ENCODE peak calls at places on chromosomes 1 and 21, in eight cellular contexts. One of them, this sample, is unnamed.

GRCh38 chr1:21435646-21436487 is 4.1 kb upstream of the NBPF3 start:
- DNase-seq in GM12865: no peak
- DNase-seq in psoas muscle: no peak
- DNase-seq in fibroblast of lung: no peak
- DNase-seq in fibroblast of mammary gland: no peak
- DNase-seq in prostate gland: no peak
- DNase-seq in upper lobe of right lung: no peak
- DNase-seq in IMR-90: no peak
- DNase-seq in this sample: no peak

GRCh38 chr1:156152628-156153027 is 757 bp upstream of the SEMA4A start:
- DNase-seq in fibroblast of mammary gland: no peak
- DNase-seq in GM12865: peak
- DNase-seq in psoas muscle: no peak
- DNase-seq in prostate gland: no peak
- DNase-seq in IMR-90: no peak
- DNase-seq in upper lobe of right lung: no peak
- DNase-seq in fibroblast of lung: no peak
- DNase-seq in this sample: no peak

GRCh38 chr1:59994302-59995198 is 68.0 kb upstream of the CYP2J2 start:
- DNase-seq in GM12865: no peak
- DNase-seq in IMR-90: no peak
- DNase-seq in fibroblast of lung: peak
- DNase-seq in psoas muscle: no peak
- DNase-seq in prostate gland: no peak
- DNase-seq in upper lobe of right lung: no peak
- DNase-seq in fibroblast of mammary gland: peak
- DNase-seq in this sample: peak

GRCh38 chr1:6465461-6466005 is 440 bp downstream of the TNFRSF25 start:
- DNase-seq in fibroblast of mammary gland: no peak
- DNase-seq in fibroblast of lung: no peak
- DNase-seq in prostate gland: no peak
- DNase-seq in IMR-90: no peak
- DNase-seq in psoas muscle: no peak
- DNase-seq in GM12865: no peak
- DNase-seq in upper lobe of right lung: no peak
- DNase-seq in this sample: no peak

GRCh38 chr1:117673405-117673804 is 67.6 kb downstream of the TENT5C start:
- DNase-seq in upper lobe of right lung: no peak
- DNase-seq in prostate gland: no peak
- DNase-seq in GM12865: no peak
- DNase-seq in psoas muscle: no peak
- DNase-seq in fibroblast of lung: peak
- DNase-seq in fibroblast of mammary gland: peak
- DNase-seq in IMR-90: peak
- DNase-seq in this sample: peak

GRCh38 chr21:43904316-43904925 is 39.4 kb downstream of the AGPAT3 start:
- DNase-seq in fibroblast of lung: no peak
- DNase-seq in psoas muscle: no peak
- DNase-seq in IMR-90: no peak
- DNase-seq in GM12865: no peak
- DNase-seq in prostate gland: no peak
- DNase-seq in fibroblast of mammary gland: no peak
- DNase-seq in upper lobe of right lung: peak
- DNase-seq in this sample: no peak

GRCh38 chr1:208203127-208203847 is 40.9 kb downstream of the PLXNA2 start:
- DNase-seq in fibroblast of mammary gland: peak
- DNase-seq in prostate gland: peak
- DNase-seq in GM12865: no peak
- DNase-seq in upper lobe of right lung: peak
- DNase-seq in psoas muscle: peak
- DNase-seq in IMR-90: peak
- DNase-seq in fibroblast of lung: peak
- DNase-seq in this sample: no peak

GRCh38 chr1:168531605-168532345 is 12.0 kb downstream of the XCL2 start:
- DNase-seq in fibroblast of mammary gland: no peak
- DNase-seq in psoas muscle: no peak
- DNase-seq in fibroblast of lung: no peak
- DNase-seq in upper lobe of right lung: no peak
- DNase-seq in IMR-90: no peak
- DNase-seq in GM12865: no peak
- DNase-seq in prostate gland: no peak
- DNase-seq in this sample: no peak

GRCh38 chr1:221040716-221041275 is 161.6 kb downstream of the HLX start:
- DNase-seq in IMR-90: no peak
- DNase-seq in psoas muscle: no peak
- DNase-seq in upper lobe of right lung: no peak
- DNase-seq in GM12865: no peak
- DNase-seq in fibroblast of mammary gland: no peak
- DNase-seq in prostate gland: no peak
- DNase-seq in fibroblast of lung: no peak
- DNase-seq in this sample: no peak

GRCh38 chr1:189356206-189356605 is 1121.5 kb downstream of the BRINP3 start:
- DNase-seq in fibroblast of lung: no peak
- DNase-seq in IMR-90: no peak
- DNase-seq in fibroblast of mammary gland: no peak
- DNase-seq in prostate gland: no peak
- DNase-seq in GM12865: no peak
- DNase-seq in psoas muscle: no peak
- DNase-seq in upper lobe of right lung: no peak
- DNase-seq in this sample: no peak

GRCh38 chr1:56715161-56715560 is 70.0 kb downstream of the PRKAA2 start:
- DNase-seq in psoas muscle: no peak
- DNase-seq in GM12865: no peak
- DNase-seq in upper lobe of right lung: no peak
- DNase-seq in prostate gland: no peak
- DNase-seq in fibroblast of lung: no peak
- DNase-seq in fibroblast of mammary gland: no peak
- DNase-seq in IMR-90: peak
- DNase-seq in this sample: no peak

GRCh38 chr1:115826642-115827041 is 14.3 kb downstream of the NHLH2 start:
- DNase-seq in psoas muscle: no peak
- DNase-seq in IMR-90: no peak
- DNase-seq in upper lobe of right lung: no peak
- DNase-seq in prostate gland: no peak
- DNase-seq in GM12865: no peak
- DNase-seq in fibroblast of mammary gland: no peak
- DNase-seq in fibroblast of lung: no peak
- DNase-seq in this sample: no peak

GRCh38 chr1:1432951-1433803 is 2.3 kb upstream of the VWA1 start:
- DNase-seq in GM12865: no peak
- DNase-seq in fibroblast of lung: no peak
- DNase-seq in IMR-90: no peak
- DNase-seq in prostate gland: peak
- DNase-seq in fibroblast of mammary gland: no peak
- DNase-seq in upper lobe of right lung: peak
- DNase-seq in psoas muscle: peak
- DNase-seq in this sample: no peak

GRCh38 chr1:185483647-185484450 is 166.8 kb upstream of the IVNS1ABP start:
- DNase-seq in psoas muscle: no peak
- DNase-seq in fibroblast of mammary gland: peak
- DNase-seq in IMR-90: peak
- DNase-seq in fibroblast of lung: peak
- DNase-seq in prostate gland: peak
- DNase-seq in upper lobe of right lung: no peak
- DNase-seq in GM12865: no peak
- DNase-seq in this sample: peak

GRCh38 chr1:113963281-113963906 is 15.9 kb upstream of the OLFML3 start:
- DNase-seq in fibroblast of lung: peak
- DNase-seq in fibroblast of mammary gland: no peak
- DNase-seq in upper lobe of right lung: no peak
- DNase-seq in IMR-90: peak
- DNase-seq in prostate gland: no peak
- DNase-seq in GM12865: no peak
- DNase-seq in psoas muscle: no peak
- DNase-seq in this sample: no peak

GRCh38 chr1:86068126-86068805 is 88.3 kb downstream of the COL24A1 start:
- DNase-seq in prostate gland: no peak
- DNase-seq in psoas muscle: no peak
- DNase-seq in upper lobe of right lung: no peak
- DNase-seq in fibroblast of mammary gland: no peak
- DNase-seq in GM12865: no peak
- DNase-seq in IMR-90: peak
- DNase-seq in fibroblast of lung: peak
- DNase-seq in this sample: no peak

GRCh38 chr1:117817629-117818028 is 111.8 kb downstream of the GDAP2 start:
- DNase-seq in IMR-90: no peak
- DNase-seq in prostate gland: no peak
- DNase-seq in fibroblast of lung: no peak
- DNase-seq in upper lobe of right lung: no peak
- DNase-seq in psoas muscle: no peak
- DNase-seq in fibroblast of mammary gland: no peak
- DNase-seq in GM12865: no peak
- DNase-seq in this sample: no peak

GRCh38 chr1:39398278-39399010 is 93.0 kb upstream of the BMP8A start:
- DNase-seq in GM12865: peak
- DNase-seq in prostate gland: no peak
- DNase-seq in fibroblast of lung: peak
- DNase-seq in upper lobe of right lung: peak
- DNase-seq in fibroblast of mammary gland: peak
- DNase-seq in IMR-90: peak
- DNase-seq in psoas muscle: peak
- DNase-seq in this sample: peak

GRCh38 chr1:190908691-190909090 is 431.0 kb upstream of the BRINP3 start:
- DNase-seq in GM12865: no peak
- DNase-seq in IMR-90: peak
- DNase-seq in prostate gland: no peak
- DNase-seq in fibroblast of lung: peak
- DNase-seq in psoas muscle: no peak
- DNase-seq in fibroblast of mammary gland: peak
- DNase-seq in upper lobe of right lung: no peak
- DNase-seq in this sample: no peak

GRCh38 chr1:163346326-163346870 is 24.6 kb downstream of the NUF2 start:
- DNase-seq in upper lobe of right lung: no peak
- DNase-seq in prostate gland: no peak
- DNase-seq in fibroblast of mammary gland: peak
- DNase-seq in psoas muscle: no peak
- DNase-seq in fibroblast of lung: no peak
- DNase-seq in GM12865: no peak
- DNase-seq in IMR-90: peak
- DNase-seq in this sample: no peak

GRCh38 chr1:181131255-181131901 is 42.9 kb downstream of the IER5 start:
- DNase-seq in psoas muscle: no peak
- DNase-seq in prostate gland: no peak
- DNase-seq in upper lobe of right lung: no peak
- DNase-seq in fibroblast of mammary gland: no peak
- DNase-seq in IMR-90: no peak
- DNase-seq in fibroblast of lung: no peak
- DNase-seq in GM12865: peak
- DNase-seq in this sample: no peak
- H3K4me3 ChIP-seq in psoas muscle: no peak
- H3K4me3 ChIP-seq in prostate gland: no peak
- H3K4me3 ChIP-seq in upper lobe of right lung: no peak
- H3K4me3 ChIP-seq in fibroblast of mammary gland: no peak
- H3K4me3 ChIP-seq in IMR-90: no peak
- H3K4me3 ChIP-seq in fibroblast of lung: no peak
- H3K4me3 ChIP-seq in GM12865: peak
- H3K4me3 ChIP-seq in this sample: no peak

DNA sequence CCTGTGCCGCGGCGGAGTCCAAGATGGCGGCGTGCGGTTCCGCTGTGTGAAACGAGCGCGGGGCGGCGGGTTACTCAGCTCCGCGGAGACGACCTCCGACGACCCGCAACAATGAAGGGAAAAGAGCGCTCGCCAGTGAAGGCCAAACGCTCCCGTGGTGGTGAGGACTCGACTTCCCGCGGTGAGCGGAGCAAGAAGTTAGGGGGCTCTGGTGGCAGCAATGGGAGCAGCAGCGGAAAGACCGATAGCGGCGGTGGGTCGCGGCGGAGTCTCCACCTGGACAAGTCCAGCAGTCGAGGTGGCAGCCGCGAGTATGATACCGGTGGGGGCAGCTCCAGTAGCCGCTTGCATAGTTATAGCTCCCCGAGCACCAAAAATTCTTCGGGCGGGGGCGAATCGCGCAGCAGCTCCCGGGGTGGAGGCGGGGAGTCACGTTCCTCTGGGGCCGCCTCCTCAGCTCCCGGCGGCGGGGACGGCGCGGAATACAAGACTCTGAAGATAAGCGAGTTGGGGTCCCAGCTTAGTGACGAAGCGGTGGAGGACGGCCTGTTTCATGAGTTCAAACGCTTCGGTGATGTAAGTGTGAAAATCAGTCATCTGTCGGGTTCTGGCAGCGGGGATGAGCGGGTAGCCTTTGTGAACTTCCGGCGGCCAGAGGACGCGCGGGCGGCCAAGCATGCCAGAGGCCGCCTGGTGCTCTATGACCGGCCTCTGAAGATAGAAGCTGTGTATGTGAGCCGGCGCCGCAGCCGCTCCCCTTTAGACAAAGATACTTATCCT is 440 bp downstream of the RBM15 start:
- DNase-seq in psoas muscle: peak
- DNase-seq in upper lobe of right lung: peak
- DNase-seq in GM12865: peak
- DNase-seq in IMR-90: peak
- DNase-seq in fibroblast of mammary gland: peak
- DNase-seq in fibroblast of lung: peak
- DNase-seq in prostate gland: peak
- DNase-seq in this sample: no peak
- TF ChIP-seq CTCF in psoas muscle: peak
- TF ChIP-seq CTCF in upper lobe of right lung: peak
- TF ChIP-seq CTCF in GM12865: peak
- TF ChIP-seq CTCF in IMR-90: peak
- TF ChIP-seq CTCF in fibroblast of mammary gland: peak
- TF ChIP-seq CTCF in fibroblast of lung: peak
- TF ChIP-seq CTCF in prostate gland: peak
- TF ChIP-seq CTCF in this sample: peak

GRCh38 chr1:223706077-223706988 is 6.0 kb upstream of the CAPN2 start:
- DNase-seq in IMR-90: peak
- DNase-seq in upper lobe of right lung: no peak
- DNase-seq in fibroblast of mammary gland: peak
- DNase-seq in psoas muscle: no peak
- DNase-seq in GM12865: no peak
- DNase-seq in prostate gland: no peak
- DNase-seq in fibroblast of lung: peak
- DNase-seq in this sample: no peak
- H3K4me3 ChIP-seq in IMR-90: no peak
- H3K4me3 ChIP-seq in upper lobe of right lung: no peak
- H3K4me3 ChIP-seq in fibroblast of mammary gland: no peak
- H3K4me3 ChIP-seq in psoas muscle: no peak
- H3K4me3 ChIP-seq in GM12865: no peak
- H3K4me3 ChIP-seq in prostate gland: no peak
- H3K4me3 ChIP-seq in fibroblast of lung: peak
- H3K4me3 ChIP-seq in this sample: no peak

GRCh38 chr1:34398916-34399275 is 222.2 kb downstream of the C1orf94 start:
- DNase-seq in fibroblast of lung: no peak
- DNase-seq in fibroblast of mammary gland: no peak
- DNase-seq in prostate gland: no peak
- DNase-seq in upper lobe of right lung: no peak
- DNase-seq in GM12865: no peak
- DNase-seq in psoas muscle: no peak
- DNase-seq in IMR-90: no peak
- DNase-seq in this sample: no peak
- TF ChIP-seq CTCF in fibroblast of lung: no peak
- TF ChIP-seq CTCF in fibroblast of mammary gland: no peak
- TF ChIP-seq CTCF in prostate gland: no peak
- TF ChIP-seq CTCF in upper lobe of right lung: no peak
- TF ChIP-seq CTCF in GM12865: no peak
- TF ChIP-seq CTCF in psoas muscle: no peak
- TF ChIP-seq CTCF in IMR-90: no peak
- TF ChIP-seq CTCF in this sample: no peak

GRCh38 chr1:9996624-9997582 is at the start of gene RBP7:
- DNase-seq in fibroblast of lung: no peak
- DNase-seq in fibroblast of mammary gland: no peak
- DNase-seq in IMR-90: no peak
- DNase-seq in prostate gland: peak
- DNase-seq in GM12865: no peak
- DNase-seq in upper lobe of right lung: peak
- DNase-seq in psoas muscle: peak
- DNase-seq in this sample: no peak
- H3K4me3 ChIP-seq in fibroblast of lung: no peak
- H3K4me3 ChIP-seq in fibroblast of mammary gland: no peak
- H3K4me3 ChIP-seq in IMR-90: peak
- H3K4me3 ChIP-seq in prostate gland: peak
- H3K4me3 ChIP-seq in GM12865: no peak
- H3K4me3 ChIP-seq in upper lobe of right lung: peak
- H3K4me3 ChIP-seq in psoas muscle: peak
- H3K4me3 ChIP-seq in this sample: peak

This sample was measured in HFF-Myc.